ENCODE peak calls at places on chromosomes 7 and 10, in four cellular contexts. W is PC-9, J is astrocyte, O is HCT116. M is an unnamed sample.

GRCh38 chr10:94279835-94280709 is 82.7 kb downstream of the NOC3L start:
- DNase-seq in W (no peak), J (no peak), O (peak), M (peak)

GRCh38 chr7:91692800-91693199 is 187.7 kb downstream of the MTERF1 start:
- DNase-seq in W (no peak), J (peak), O (no peak), M (peak)

GRCh38 chr10:93150289-93150688 is 76.6 kb downstream of the CYP26A1 start:
- DNase-seq in W (peak), J (peak), O (no peak), M (peak)

GRCh38 chr10:44809652-44810051 is 101.5 kb upstream of the TMEM72 start:
- DNase-seq in W (no peak), J (no peak), O (no peak), M (no peak)

GRCh38 chr10:69389827-69390490 is 26.8 kb downstream of the TACR2 start:
- DNase-seq in W (peak), J (peak), O (no peak), M (peak)

GRCh38 chr7:79241288-79242055 is 212.0 kb downstream of the MAGI2 start:
- DNase-seq in W (no peak), J (peak), O (no peak), M (peak)

GRCh38 chr10:70763567-70763966 is 21.6 kb downstream of the TBATA start:
- DNase-seq in W (no peak), J (no peak), O (no peak), M (no peak)

GRCh38 chr7:155984609-155985405 is 172.5 kb upstream of the SHH start:
- DNase-seq in W (no peak), J (no peak), O (no peak), M (no peak)

GRCh38 chr7:108480311-108480710 is 24.1 kb upstream of the NRCAM start:
- DNase-seq in W (no peak), J (peak), O (no peak), M (no peak)

GRCh38 chr7:100446040-100446439 is 9.7 kb upstream of the PPP1R35 start:
- DNase-seq in W (no peak), J (no peak), O (no peak), M (peak)

GRCh38 chr7:124701955-124702354 is 63.6 kb downstream of the GPR37 start:
- DNase-seq in W (no peak), J (peak), O (no peak), M (peak)

GRCh38 chr7:1765336-1765735 is 95.3 kb downstream of the ELFN1 start:
- DNase-seq in W (no peak), J (no peak), O (no peak), M (no peak)

GRCh38 chr7:121442845-121443244 is 46.7 kb upstream of the FAM3C start:
- DNase-seq in W (peak), J (no peak), O (peak), M (no peak)

GRCh38 chr10:130358981-130359650 is 222.9 kb downstream of the GLRX3 start:
- DNase-seq in W (no peak), J (no peak), O (no peak), M (no peak)

GRCh38 chr7:87220734-87221215 is 1.2 kb upstream of the TMEM243 start:
- DNase-seq in W (no peak), J (no peak), O (no peak), M (peak)

GRCh38 chr7:31918706-31919393 is 151.4 kb downstream of the PDE1C start:
- DNase-seq in W (no peak), J (no peak), O (no peak), M (no peak)

GRCh38 chr10:24456319-24456718 is 247.4 kb downstream of the KIAA1217 start:
- DNase-seq in W (peak), J (peak), O (no peak), M (peak)

GRCh38 chr10:77247076-77247561 is 390.5 kb downstream of the KCNMA1 start:
- DNase-seq in W (peak), J (peak), O (no peak), M (peak)

GRCh38 chr7:341841-342638 is 52.1 kb downstream of the FOXL3 start:
- DNase-seq in W (no peak), J (no peak), O (no peak), M (no peak)

GRCh38 chr7:9083837-9084236 is 650.4 kb downstream of the NXPH1 start:
- DNase-seq in W (no peak), J (no peak), O (no peak), M (no peak)

GRCh38 chr7:141654551-141654950 is 47.4 kb downstream of the DENND11 start:
- DNase-seq in W (peak), J (peak), O (peak), M (peak)

GRCh38 chr10:121340176-121340850 is 257.9 kb downstream of the FGFR2 start:
- DNase-seq in W (no peak), J (no peak), O (no peak), M (no peak)

GRCh38 chr7:141649865-141650499 is 52.0 kb downstream of the DENND11 start:
- DNase-seq in W (peak), J (peak), O (peak), M (peak)

GRCh38 chr7:29255839-29256782 is 61.5 kb downstream of the CHN2 start:
- DNase-seq in W (peak), J (peak), O (no peak), M (peak)

GRCh38 chr10:113431807-113432206 is 121.0 kb upstream of the HABP2 start:
- DNase-seq in W (no peak), J (no peak), O (no peak), M (no peak)

GRCh38 chr10:110498982-110499795 is 1.5 kb downstream of the DUSP5 start:
- DNase-seq in W (peak), J (peak), O (no peak), M (peak)
- H3K27ac ChIP-seq in W (peak), J (peak), O (peak), M (peak)

GRCh38 chr7:128939861-128940410 is 2.2 kb downstream of the IRF5 start:
- DNase-seq in W (no peak), J (no peak), O (no peak), M (no peak)
- H2AFZ ChIP-seq in W (no peak), J (no peak), O (no peak), M (no peak)

GRCh38 chr7:129832282-129832681 is 120.5 kb downstream of the UBE2H start:
- DNase-seq in W (no peak), J (no peak), O (no peak), M (no peak)

GRCh38 chr7:129830949-129831348 is 121.8 kb downstream of the UBE2H start:
- DNase-seq in W (no peak), J (peak), O (no peak), M (peak)

GRCh38 chr7:129832701-129833227 is 120.0 kb downstream of the UBE2H start:
- DNase-seq in W (no peak), J (peak), O (no peak), M (no peak)

GRCh38 chr7:129829677-129830631 is 122.8 kb downstream of the UBE2H start:
- DNase-seq in W (no peak), J (peak), O (peak), M (peak)

GRCh38 chr7:129831424-129832058 is 121.2 kb downstream of the UBE2H start:
- DNase-seq in W (peak), J (peak), O (peak), M (peak)
- H3K4me3 ChIP-seq in W (no peak), J (peak), O (peak), M (no peak)

DNA sequence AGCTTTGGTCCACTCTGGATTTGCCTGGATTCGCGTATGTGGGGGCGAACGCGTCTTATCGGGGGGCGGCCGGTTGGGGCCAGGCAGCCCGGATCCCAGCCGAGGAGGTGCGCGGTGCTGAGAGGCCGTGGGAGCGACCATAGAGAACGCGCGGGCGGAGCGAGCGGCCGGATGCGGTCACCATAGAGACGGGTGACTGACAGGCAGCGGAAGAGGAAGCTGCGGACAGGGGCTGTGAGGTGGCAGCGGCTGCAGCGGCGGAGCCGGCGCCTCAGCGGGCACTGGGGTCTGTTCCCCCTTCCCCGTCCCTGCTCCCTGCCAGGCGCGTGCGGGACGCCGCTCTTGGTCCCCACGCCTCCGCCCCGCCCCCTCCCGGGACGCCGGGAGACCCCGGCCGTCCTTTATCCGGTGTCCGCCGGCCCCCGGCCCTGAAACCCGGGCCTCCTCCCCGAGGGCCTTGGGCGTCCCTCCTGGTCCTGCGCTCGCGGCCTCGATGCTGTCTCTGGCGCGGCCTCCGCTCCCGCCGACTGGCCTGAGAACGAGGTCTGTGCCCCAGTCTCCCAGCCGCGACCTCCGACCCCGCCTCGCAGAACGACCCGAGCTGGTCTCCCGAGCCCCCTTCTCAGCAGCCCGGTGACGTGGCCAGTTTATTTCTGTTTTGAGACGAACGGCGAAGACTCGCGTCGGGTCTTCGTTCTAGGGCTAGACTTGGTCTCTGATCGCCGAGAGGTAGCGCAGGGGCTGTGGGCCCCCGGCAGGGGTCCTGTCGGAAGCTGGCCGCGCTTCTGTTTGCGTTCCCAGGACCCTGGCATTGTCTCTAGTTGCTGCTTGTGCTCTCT is at the start of gene CHPF2:
- DNase-seq in W (peak), J (peak), O (peak), M (peak)
- H3K27ac ChIP-seq in W (peak), J (peak), O (peak), M (peak)